ENCODE peak calls at places on chromosomes 11 and 22, in five cellular contexts. W is sigmoid colon, U is esophagus muscularis mucosa, B is tibial nerve, O is upper lobe of left lung. H is an unnamed sample.

GRCh38 chr11:115941481-115941993 is 437.3 kb upstream of the CADM1 start:
- DNase-seq in W (peak), U (no peak), B (peak), O (peak), H (peak)

GRCh38 chr11:35146074-35146521 is 7.1 kb downstream of the CD44 start:
- DNase-seq in W (no peak), U (no peak), B (no peak), O (peak), H (no peak)

GRCh38 chr22:46649176-46650077 is 29.2 kb downstream of the GRAMD4 start:
- DNase-seq in W (no peak), U (no peak), B (no peak), O (no peak), H (no peak)

GRCh38 chr11:28086569-28086968 is 21.4 kb downstream of the KIF18A start:
- DNase-seq in W (no peak), U (no peak), B (no peak), O (no peak), H (no peak)

GRCh38 chr11:71169328-71169727 is 83.0 kb downstream of the SHANK2 start:
- DNase-seq in W (peak), U (no peak), B (no peak), O (no peak), H (no peak)

GRCh38 chr11:44916316-44916715 is 34.4 kb downstream of the TP53I11 start:
- DNase-seq in W (no peak), U (no peak), B (no peak), O (no peak), H (no peak)

GRCh38 chr22:49951001-49951677 is 9.4 kb upstream of the PIM3 start:
- DNase-seq in W (no peak), U (no peak), B (no peak), O (peak), H (no peak)

GRCh38 chr11:130061017-130061416 is 8.7 kb upstream of the APLP2 start:
- DNase-seq in W (no peak), U (no peak), B (no peak), O (no peak), H (no peak)

DNA sequence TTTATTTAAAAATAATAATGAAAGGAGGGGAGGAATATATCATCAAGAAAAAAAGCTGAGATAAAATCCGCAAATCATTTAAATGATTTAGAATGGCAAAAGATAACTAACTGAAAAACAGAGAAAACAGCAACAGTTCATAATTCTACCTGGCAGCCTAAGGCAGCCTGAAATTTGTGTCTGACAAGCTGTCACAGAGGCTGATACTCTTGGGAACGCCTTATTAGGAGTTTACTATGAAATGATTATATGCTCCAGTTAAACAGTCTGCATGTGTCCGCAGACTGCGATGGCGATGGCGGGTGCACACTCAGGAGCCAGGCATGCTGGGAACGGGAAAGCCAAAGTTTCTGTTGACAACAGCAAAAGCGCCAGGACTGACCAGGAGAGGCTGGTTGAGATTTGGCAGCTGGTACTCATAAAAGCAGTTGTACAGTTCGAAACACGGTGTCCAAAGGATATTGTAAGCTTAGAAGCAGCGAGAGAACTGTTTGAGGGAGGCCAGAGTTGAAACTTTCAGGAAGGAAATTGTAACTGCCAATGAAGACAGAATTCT is 172.9 kb upstream of the MPPED2 start:
- DNase-seq in W (peak), U (no peak), B (no peak), O (no peak), H (no peak)
- TF ChIP-seq EP300 in W (no peak), U (no peak), B (no peak), O (no peak), H (no peak)

GRCh38 chr22:40636380-40637180 is at the start of gene MRTFA:
- DNase-seq in W (peak), U (peak), B (peak), O (peak), H (peak)
- TF ChIP-seq POLR2A in W (peak), U (peak), B (peak), O (no peak), H (peak)

DNA sequence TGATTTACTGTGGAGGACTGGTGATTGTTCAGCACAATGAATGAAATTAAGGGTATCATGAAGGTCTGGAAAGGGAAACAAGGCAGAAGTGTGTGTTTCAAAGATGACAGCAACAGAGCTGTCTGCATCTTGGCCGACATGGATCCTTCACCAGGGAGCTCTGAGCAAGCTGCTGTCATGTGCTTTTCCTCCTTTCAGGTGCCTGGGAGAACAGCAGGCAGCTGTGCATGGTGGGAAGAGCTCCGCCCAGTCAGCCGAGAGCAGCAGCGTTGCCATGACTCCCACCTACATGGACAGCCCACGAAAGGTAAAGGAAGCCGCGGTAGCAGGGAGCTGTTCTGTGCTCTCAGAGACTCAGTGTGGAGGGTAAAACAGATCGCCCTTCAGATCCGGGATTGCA is 87.1 kb upstream of the YWHAH start:
- DNase-seq in W (no peak), U (no peak), B (no peak), O (no peak), H (no peak)
- TF ChIP-seq EP300 in W (no peak), U (no peak), B (no peak), O (no peak), H (no peak)

GRCh38 chr11:117169726-117170125 is 8.8 kb upstream of the SIDT2 start:
- DNase-seq in W (no peak), U (no peak), B (no peak), O (no peak), H (no peak)
- TF ChIP-seq POLR2A in W (no peak), U (no peak), B (no peak), O (no peak), H (no peak)

DNA sequence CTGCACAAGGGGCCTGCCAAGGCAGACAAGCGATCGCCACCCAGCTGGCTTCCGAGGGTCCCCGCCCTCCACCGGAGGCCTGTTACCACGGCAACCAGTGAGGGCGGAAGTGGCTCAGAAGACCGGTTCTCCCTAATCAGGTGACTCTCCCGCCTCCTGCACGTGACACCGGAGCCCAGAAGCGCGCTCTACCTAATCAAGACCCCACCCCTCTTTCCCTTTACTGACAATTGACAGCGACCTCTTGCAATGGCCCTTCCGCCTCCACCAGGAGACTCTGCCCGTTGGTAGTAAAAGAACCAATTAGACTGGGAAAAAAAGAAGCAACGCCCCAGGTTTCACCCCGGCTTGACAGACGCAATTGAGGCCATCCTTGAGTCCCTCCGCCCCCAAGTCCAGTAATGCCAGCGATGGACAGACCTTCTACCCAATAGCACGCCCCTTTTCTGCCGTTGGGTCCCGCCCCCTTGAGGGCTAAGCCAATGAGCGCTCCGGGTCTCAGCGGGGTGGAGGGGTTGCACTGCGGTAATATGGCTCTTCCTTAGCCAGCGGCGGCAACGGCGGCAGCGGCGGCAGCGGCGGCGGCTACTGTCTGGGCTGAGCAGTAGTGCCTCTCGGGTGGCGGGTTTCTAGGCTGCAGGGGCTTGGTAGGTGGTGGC is at the start of gene UVRAG:
- DNase-seq in W (peak), U (peak), B (peak), O (peak), H (peak)
- TF ChIP-seq EP300 in W (no peak), U (no peak), B (peak), O (no peak), H (peak)

H was measured in ovary.